ENCODE peak calls at places on chromosomes 6 and 20, in eight cellular contexts. U is cerebellum, F is hippocampal formation, S is lower leg skin, J is stomach, V is iPS-NIHi11, D is left lung, O is dorsolateral prefrontal cortex. A is an unnamed sample.

GRCh38 chr6:125469915-125470314 is 168.1 kb upstream of the HDDC2 start:
- DNase-seq in U (no peak), F (no peak), S (no peak), J (no peak), V (no peak), D (no peak), O (no peak), A (no peak)

GRCh38 chr6:6856538-6857523 is 250.9 kb upstream of the RREB1 start:
- DNase-seq in U (no peak), F (peak; percentile 15), S (peak; percentile 52), J (peak; percentile 67), V (peak; percentile 52), D (peak; percentile 87), O (no peak), A (peak; percentile 59)

GRCh38 chr6:161076211-161076677 is 84.7 kb downstream of the MAP3K4 start:
- DNase-seq in U (no peak), F (no peak), S (no peak), J (no peak), V (no peak), D (no peak), O (no peak), A (no peak)

GRCh38 chr6:42131531-42131930 is 10.9 kb downstream of the C6orf132 start:
- DNase-seq in U (no peak), F (no peak), S (no peak), J (no peak), V (no peak), D (no peak), O (no peak), A (no peak)

GRCh38 chr6:130593948-130594347 is 228.1 kb downstream of the TMEM200A start:
- DNase-seq in U (no peak), F (no peak), S (no peak), J (no peak), V (no peak), D (no peak), O (no peak), A (no peak)

GRCh38 chr20:1773816-1774215 is 116.2 kb upstream of the SIRPG start:
- DNase-seq in U (no peak), F (no peak), S (no peak), J (no peak), V (no peak), D (no peak), O (no peak), A (no peak)

GRCh38 chr6:35445691-35446090 is 6.4 kb upstream of the FANCE start:
- DNase-seq in U (no peak), F (no peak), S (no peak), J (no peak), V (no peak), D (no peak), O (no peak), A (no peak)

GRCh38 chr6:8043221-8043620 is 21.0 kb downstream of the BLOC1S5 start:
- DNase-seq in U (no peak), F (no peak), S (no peak), J (no peak), V (no peak), D (no peak), O (no peak), A (no peak)

GRCh38 chr6:28252507-28252975 is 472 bp upstream of the ZKSCAN4 start:
- DNase-seq in U (no peak), F (no peak), S (no peak), J (no peak), V (peak; percentile 18), D (no peak), O (no peak), A (no peak)

GRCh38 chr20:47971321-47971781 is 186.1 kb upstream of the SULF2 start:
- DNase-seq in U (no peak), F (no peak), S (no peak), J (no peak), V (no peak), D (no peak), O (no peak), A (no peak)

GRCh38 chr6:128188678-128189077 is 287.8 kb upstream of the THEMIS start:
- DNase-seq in U (no peak), F (no peak), S (no peak), J (no peak), V (no peak), D (no peak), O (no peak), A (no peak)

GRCh38 chr6:100370265-100370664 is 94.5 kb downstream of the SIM1 start:
- DNase-seq in U (no peak), F (no peak), S (no peak), J (no peak), V (no peak), D (no peak), O (no peak), A (no peak)

GRCh38 chr20:60048634-60049578 is 90.7 kb downstream of the CDH26 start:
- DNase-seq in U (no peak), F (no peak), S (no peak), J (no peak), V (no peak), D (no peak), O (no peak), A (no peak)

GRCh38 chr6:157841211-157841840 is 18.3 kb downstream of the SNX9 start:
- DNase-seq in U (no peak), F (no peak), S (no peak), J (peak; percentile 53), V (no peak), D (no peak), O (no peak), A (no peak)

A was measured in ecto neural progenitor cell.